ENCODE peak calls at places on chromosomes 6 and 20, in six cellular contexts. G, N, T, R, I and A are unnamed samples.

GRCh38 chr6:134314236-134314821 is 3.6 kb downstream of the SGK1 start:
- DNase-seq in G (no peak), N (no peak), T (no peak), I (no peak), R (no peak), A (no peak)

GRCh38 chr20:7714549-7714948 is 225.7 kb downstream of the HAO1 start:
- DNase-seq in G (no peak), N (no peak), I (no peak), T (no peak), R (peak; percentile 50), A (no peak)

GRCh38 chr20:51596656-51597388 is 54.3 kb upstream of the NFATC2 start:
- DNase-seq in G (no peak), I (no peak), N (no peak), R (no peak), T (no peak), A (no peak)

GRCh38 chr6:9494864-9495263 is 920.0 kb downstream of the TFAP2A start:
- DNase-seq in T (no peak), N (no peak), G (no peak), I (no peak), R (no peak), A (no peak)

GRCh38 chr6:79180082-79180481 is 54.4 kb downstream of the HMGN3 start:
- DNase-seq in I (no peak), N (no peak), T (no peak), R (no peak), G (no peak), A (no peak)

GRCh38 chr6:30615958-30616810 is 859 bp downstream of the PPP1R10 start:
- DNase-seq in T (no peak), I (peak; percentile 33), G (no peak), N (no peak), R (no peak), A (no peak)

GRCh38 chr20:17680836-17681740 is 954 bp downstream of the RRBP1 start:
- DNase-seq in N (peak; percentile 88), I (peak; percentile 82), G (peak; percentile 96), T (peak; percentile 92), R (no peak), A (peak; percentile 92)

GRCh38 chr6:14267885-14268660 is 150.5 kb downstream of the CD83 start:
- DNase-seq in G (no peak), T (no peak), R (no peak), I (no peak), N (no peak), A (no peak)

GRCh38 chr6:156827382-156827781 is 50.2 kb downstream of the ARID1B start:
- DNase-seq in I (no peak), N (no peak), T (no peak), G (no peak), R (no peak), A (no peak)

GRCh38 chr6:7047966-7048365 is 59.8 kb upstream of the RREB1 start:
- DNase-seq in N (no peak), I (no peak), G (no peak), R (no peak), T (no peak), A (no peak)

GRCh38 chr20:47876348-47877056 is 91.2 kb upstream of the SULF2 start:
- DNase-seq in R (no peak), G (no peak), T (no peak), I (no peak), N (no peak), A (no peak)

GRCh38 chr6:2895072-2895471 is 8.0 kb downstream of the SERPINB9 start:
- DNase-seq in T (no peak), G (no peak), N (no peak), I (no peak), R (no peak), A (no peak)

GRCh38 chr6:126307859-126308258 is 32.1 kb upstream of the CENPW start:
- DNase-seq in G (no peak), N (no peak), I (no peak), R (no peak), T (peak; percentile 46), A (no peak)

GRCh38 chr6:170117111-170117972 is 173.5 kb downstream of the DLL1 start:
- DNase-seq in N (peak; percentile 11), R (no peak), G (no peak), I (peak; percentile 17), T (no peak), A (no peak)

GRCh38 chr20:47336013-47336754 is 20.3 kb downstream of the ZMYND8 start:
- DNase-seq in N (peak; percentile 73), I (no peak), R (no peak), T (peak; percentile 81), G (no peak), A (no peak)

GRCh38 chr6:73797861-73798260 is 101.9 kb downstream of the CD109 start:
- DNase-seq in I (no peak), R (no peak), T (no peak), N (no peak), G (no peak), A (no peak)

GRCh38 chr20:59078231-59078630 is 35.6 kb upstream of the PRELID3B start:
- DNase-seq in I (no peak), N (no peak), T (no peak), G (no peak), R (no peak), A (no peak)

GRCh38 chr20:57651977-57652864 is 32.0 kb upstream of the ZBP1 start:
- DNase-seq in I (no peak), T (peak; percentile 45), N (peak; percentile 38), G (peak; percentile 19), R (no peak), A (peak; percentile 23)

DNA sequence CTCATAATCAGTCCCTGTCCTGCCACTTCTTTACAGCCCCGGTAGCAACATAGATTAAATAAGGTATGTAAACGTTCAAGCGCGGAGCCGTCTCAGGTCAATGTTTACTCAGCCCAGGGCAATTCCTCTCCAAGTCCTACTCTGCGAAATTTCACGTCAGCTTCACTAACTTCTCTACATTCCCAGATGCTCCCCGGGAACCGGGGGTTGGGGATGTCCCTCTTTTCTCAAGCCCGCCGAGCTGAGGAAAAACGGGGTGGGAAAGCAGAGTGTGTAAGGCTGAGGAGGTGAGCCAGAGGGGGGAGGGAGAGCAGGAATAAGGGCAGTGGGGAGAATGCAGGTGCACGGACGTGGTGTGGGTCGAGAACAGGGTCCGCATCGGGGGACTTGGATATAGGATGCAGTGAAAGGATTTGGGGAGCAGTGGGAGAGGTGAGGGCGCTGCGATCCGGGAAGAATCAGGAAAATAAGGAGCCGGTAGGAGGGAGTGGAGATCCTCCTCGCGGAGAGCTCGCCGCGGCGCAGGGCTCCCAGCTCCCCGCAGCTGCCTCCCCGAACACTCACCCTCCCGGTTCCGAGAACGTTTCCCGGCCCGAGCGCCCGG is 469 bp upstream of the TP53INP2 start:
- DNase-seq in I (peak; percentile 28), N (no peak), R (no peak), T (no peak), G (no peak), A (peak; percentile 37)
- TF ChIP-seq CTCF in I (no peak), N (no peak), R (no peak), T (no peak), G (no peak), A (no peak)

DNA sequence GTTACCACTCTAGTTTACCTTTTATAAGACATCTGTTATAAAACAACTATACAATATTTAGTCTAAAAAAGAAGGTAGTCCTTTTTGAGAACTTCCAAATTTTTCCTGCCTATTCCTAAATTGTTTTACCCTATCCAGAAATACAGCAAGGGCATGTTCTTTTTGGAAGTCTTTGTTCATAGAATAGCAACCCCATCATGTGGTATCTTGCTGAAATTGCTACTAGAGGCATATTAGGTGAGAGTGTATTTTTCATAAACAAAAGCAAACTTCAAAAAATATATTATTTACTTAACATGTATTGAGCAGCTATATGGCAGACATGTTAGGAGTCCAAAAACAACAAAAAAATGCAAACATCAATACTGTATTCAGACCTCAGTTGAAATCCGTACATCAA is 371.8 kb upstream of the NRSN1 start:
- DNase-seq in G (no peak), N (no peak), R (no peak), I (no peak), T (no peak), A (no peak)
- TF ChIP-seq CTCF in G (no peak), N (no peak), R (no peak), I (no peak), T (no peak), A (no peak)

DNA sequence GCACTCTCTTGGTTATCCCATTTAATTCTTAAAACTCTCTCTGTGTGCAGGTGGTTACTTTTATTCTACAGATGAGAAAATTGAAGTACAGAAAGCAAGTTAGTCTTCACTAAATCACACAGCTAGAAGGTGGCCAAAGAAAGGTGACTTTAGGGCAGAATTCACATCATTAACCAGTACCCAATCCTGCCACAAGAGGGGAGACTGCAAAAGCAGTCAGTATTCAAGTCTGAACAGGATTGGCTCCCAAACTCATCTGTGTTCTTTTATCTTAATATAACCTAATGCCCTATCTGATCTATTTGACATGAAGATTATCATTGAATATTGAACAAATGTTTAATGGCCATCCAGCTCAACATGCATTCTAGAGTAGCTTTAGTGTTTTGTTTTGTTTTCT is 225.3 kb upstream of the FAM83B start:
- DNase-seq in G (no peak), I (no peak), T (no peak), R (no peak), N (no peak), A (no peak)
- TF ChIP-seq CTCF in G (no peak), I (no peak), T (no peak), R (peak; percentile 45), N (no peak), A (no peak)

GRCh38 chr6:84648444-84648843 is 116.0 kb downstream of the TBX18 start:
- DNase-seq in T (no peak), R (no peak), G (no peak), I (no peak), N (no peak), A (no peak)
- TF ChIP-seq CTCF in T (no peak), R (no peak), G (no peak), I (no peak), N (no peak), A (no peak)

DNA sequence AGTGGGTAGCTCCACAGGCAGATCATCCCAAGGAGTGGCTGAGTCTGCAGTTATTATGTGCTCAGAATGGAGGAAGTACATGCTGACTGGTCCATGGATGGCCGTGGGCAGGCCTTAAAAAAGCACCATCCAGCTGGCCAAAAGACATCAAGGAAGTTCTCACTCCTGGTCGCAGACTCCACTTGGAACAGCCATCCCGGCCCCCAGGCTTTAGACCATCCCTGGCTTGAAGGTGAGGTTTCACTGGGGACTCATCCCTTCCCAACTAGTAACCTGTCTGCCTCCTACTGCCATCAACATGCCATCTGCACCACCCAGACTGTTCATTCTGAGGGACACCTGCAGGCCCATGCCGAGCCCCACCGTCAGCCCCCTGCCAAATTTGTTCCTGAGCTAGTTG is 36.1 kb upstream of the OPRM1 start:
- DNase-seq in T (no peak), I (no peak), G (no peak), N (no peak), R (no peak), A (no peak)
- TF ChIP-seq CTCF in T (no peak), I (no peak), G (no peak), N (no peak), R (no peak), A (no peak)

GRCh38 chr20:32207626-32208498 is at the start of the genes PLAGL2 and POFUT1:
- DNase-seq in T (peak; percentile 95), R (no peak), G (peak; percentile 100), I (peak; percentile 86), N (peak; percentile 94), A (peak; percentile 100)
- TF ChIP-seq CTCF in T (no peak), R (no peak), G (peak; percentile 14), I (no peak), N (peak; percentile 47), A (peak; percentile 8)